ENCODE peak calls at places on chromosome X, in nine cellular contexts. One of them, this sample, is unnamed.

GRCh38 chrX:40155617-40156471 is 58.1 kb upstream of the BCOR start:
- DNase-seq in cardiac muscle cell: no peak
- DNase-seq in tibial artery: no peak
- DNase-seq in HL-60: no peak
- DNase-seq in CD8-positive, alpha-beta T cell: no peak
- DNase-seq in cardiac fibroblast: no peak
- DNase-seq in AG04450: no peak
- DNase-seq in IMR-90: no peak
- DNase-seq in prostate gland: no peak
- DNase-seq in this sample: no peak

GRCh38 chrX:40152173-40152705 is 54.5 kb upstream of the BCOR start:
- DNase-seq in cardiac muscle cell: no peak
- DNase-seq in tibial artery: peak; percentile 70
- DNase-seq in HL-60: no peak
- DNase-seq in CD8-positive, alpha-beta T cell: peak; percentile 61
- DNase-seq in cardiac fibroblast: no peak
- DNase-seq in AG04450: no peak
- DNase-seq in IMR-90: no peak
- DNase-seq in prostate gland: peak; percentile 46
- DNase-seq in this sample: no peak

GRCh38 chrX:68995386-68995779 is 166.6 kb downstream of the EFNB1 start:
- DNase-seq in cardiac muscle cell: no peak
- DNase-seq in tibial artery: no peak
- DNase-seq in HL-60: no peak
- DNase-seq in CD8-positive, alpha-beta T cell: no peak
- DNase-seq in cardiac fibroblast: no peak
- DNase-seq in AG04450: no peak
- DNase-seq in IMR-90: no peak
- DNase-seq in prostate gland: no peak
- DNase-seq in this sample: no peak

GRCh38 chrX:42119076-42119475 is 195.7 kb upstream of the CASK start:
- DNase-seq in cardiac muscle cell: peak; percentile 93
- DNase-seq in tibial artery: no peak
- DNase-seq in HL-60: no peak
- DNase-seq in CD8-positive, alpha-beta T cell: no peak
- DNase-seq in cardiac fibroblast: peak; percentile 90
- DNase-seq in AG04450: no peak
- DNase-seq in IMR-90: peak; percentile 72
- DNase-seq in prostate gland: peak; percentile 4
- DNase-seq in this sample: no peak

GRCh38 chrX:135170468-135170867 is 730 bp downstream of the CT55 start:
- DNase-seq in cardiac muscle cell: no peak
- DNase-seq in tibial artery: no peak
- DNase-seq in HL-60: no peak
- DNase-seq in CD8-positive, alpha-beta T cell: no peak
- DNase-seq in cardiac fibroblast: no peak
- DNase-seq in AG04450: no peak
- DNase-seq in IMR-90: no peak
- DNase-seq in prostate gland: no peak
- DNase-seq in this sample: no peak

GRCh38 chrX:68901512-68901911 is 72.7 kb downstream of the EFNB1 start:
- DNase-seq in cardiac muscle cell: no peak
- DNase-seq in tibial artery: no peak
- DNase-seq in HL-60: no peak
- DNase-seq in CD8-positive, alpha-beta T cell: no peak
- DNase-seq in cardiac fibroblast: no peak
- DNase-seq in AG04450: no peak
- DNase-seq in IMR-90: no peak
- DNase-seq in prostate gland: no peak
- DNase-seq in this sample: no peak

GRCh38 chrX:19709812-19710518 is 177.4 kb downstream of the SH3KBP1 start:
- DNase-seq in cardiac muscle cell: peak; percentile 68
- DNase-seq in tibial artery: no peak
- DNase-seq in HL-60: no peak
- DNase-seq in CD8-positive, alpha-beta T cell: no peak
- DNase-seq in cardiac fibroblast: peak; percentile 58
- DNase-seq in AG04450: no peak
- DNase-seq in IMR-90: peak; percentile 93
- DNase-seq in prostate gland: no peak
- DNase-seq in this sample: no peak

GRCh38 chrX:136204571-136204970 is 46.6 kb downstream of the MAP7D3 start:
- DNase-seq in cardiac muscle cell: peak; percentile 64
- DNase-seq in tibial artery: peak; percentile 67
- DNase-seq in HL-60: no peak
- DNase-seq in CD8-positive, alpha-beta T cell: no peak
- DNase-seq in cardiac fibroblast: peak; percentile 80
- DNase-seq in AG04450: no peak
- DNase-seq in IMR-90: peak; percentile 57
- DNase-seq in prostate gland: no peak
- DNase-seq in this sample: no peak

GRCh38 chrX:35728481-35728880 is 69.7 kb upstream of the MAGEB16 start:
- DNase-seq in cardiac muscle cell: no peak
- DNase-seq in tibial artery: no peak
- DNase-seq in HL-60: no peak
- DNase-seq in CD8-positive, alpha-beta T cell: no peak
- DNase-seq in cardiac fibroblast: no peak
- DNase-seq in AG04450: no peak
- DNase-seq in IMR-90: no peak
- DNase-seq in prostate gland: no peak
- DNase-seq in this sample: no peak

GRCh38 chrX:10582945-10583344 is 37.4 kb downstream of the MID1 start:
- DNase-seq in cardiac muscle cell: peak; percentile 60
- DNase-seq in tibial artery: no peak
- DNase-seq in HL-60: no peak
- DNase-seq in CD8-positive, alpha-beta T cell: no peak
- DNase-seq in cardiac fibroblast: peak; percentile 68
- DNase-seq in AG04450: no peak
- DNase-seq in IMR-90: peak; percentile 73
- DNase-seq in prostate gland: no peak
- DNase-seq in this sample: no peak

GRCh38 chrX:79601336-79602131 is 234.4 kb upstream of the ITM2A start:
- DNase-seq in cardiac muscle cell: no peak
- DNase-seq in tibial artery: no peak
- DNase-seq in HL-60: no peak
- DNase-seq in CD8-positive, alpha-beta T cell: no peak
- DNase-seq in cardiac fibroblast: no peak
- DNase-seq in AG04450: no peak
- DNase-seq in IMR-90: no peak
- DNase-seq in prostate gland: no peak
- DNase-seq in this sample: no peak

GRCh38 chrX:39716401-39716800 is 381.4 kb downstream of the BCOR start:
- DNase-seq in cardiac muscle cell: no peak
- DNase-seq in tibial artery: no peak
- DNase-seq in HL-60: no peak
- DNase-seq in CD8-positive, alpha-beta T cell: no peak
- DNase-seq in cardiac fibroblast: no peak
- DNase-seq in AG04450: no peak
- DNase-seq in IMR-90: no peak
- DNase-seq in prostate gland: no peak
- DNase-seq in this sample: no peak

GRCh38 chrX:83916525-83916924 is 55.6 kb downstream of the CYLC1 start:
- DNase-seq in cardiac muscle cell: no peak
- DNase-seq in tibial artery: no peak
- DNase-seq in HL-60: no peak
- DNase-seq in CD8-positive, alpha-beta T cell: no peak
- DNase-seq in cardiac fibroblast: no peak
- DNase-seq in AG04450: no peak
- DNase-seq in IMR-90: peak; percentile 11
- DNase-seq in prostate gland: no peak
- DNase-seq in this sample: no peak
- TF ChIP-seq CTCF in cardiac muscle cell: no peak
- TF ChIP-seq CTCF in tibial artery: peak; percentile 15
- TF ChIP-seq CTCF in HL-60: peak; percentile 14
- TF ChIP-seq CTCF in CD8-positive, alpha-beta T cell: no peak
- TF ChIP-seq CTCF in cardiac fibroblast: peak; percentile 38
- TF ChIP-seq CTCF in AG04450: peak; percentile 33
- TF ChIP-seq CTCF in IMR-90: peak; percentile 54
- TF ChIP-seq CTCF in prostate gland: no peak
- TF ChIP-seq CTCF in this sample: peak; percentile 66

GRCh38 chrX:107168712-107169111 is 37.5 kb downstream of the NUP62CL start:
- DNase-seq in cardiac muscle cell: no peak
- DNase-seq in tibial artery: no peak
- DNase-seq in HL-60: no peak
- DNase-seq in CD8-positive, alpha-beta T cell: no peak
- DNase-seq in cardiac fibroblast: no peak
- DNase-seq in AG04450: no peak
- DNase-seq in IMR-90: no peak
- DNase-seq in prostate gland: no peak
- DNase-seq in this sample: no peak

GRCh38 chrX:107168259-107168658 is 38.0 kb downstream of the NUP62CL start:
- DNase-seq in cardiac muscle cell: no peak
- DNase-seq in tibial artery: no peak
- DNase-seq in HL-60: no peak
- DNase-seq in CD8-positive, alpha-beta T cell: no peak
- DNase-seq in cardiac fibroblast: no peak
- DNase-seq in AG04450: no peak
- DNase-seq in IMR-90: no peak
- DNase-seq in prostate gland: no peak
- DNase-seq in this sample: no peak

GRCh38 chrX:107171369-107172102 is 34.7 kb downstream of the NUP62CL start:
- DNase-seq in cardiac muscle cell: no peak
- DNase-seq in tibial artery: no peak
- DNase-seq in HL-60: no peak
- DNase-seq in CD8-positive, alpha-beta T cell: no peak
- DNase-seq in cardiac fibroblast: no peak
- DNase-seq in AG04450: no peak
- DNase-seq in IMR-90: no peak
- DNase-seq in prostate gland: no peak
- DNase-seq in this sample: no peak

DNA sequence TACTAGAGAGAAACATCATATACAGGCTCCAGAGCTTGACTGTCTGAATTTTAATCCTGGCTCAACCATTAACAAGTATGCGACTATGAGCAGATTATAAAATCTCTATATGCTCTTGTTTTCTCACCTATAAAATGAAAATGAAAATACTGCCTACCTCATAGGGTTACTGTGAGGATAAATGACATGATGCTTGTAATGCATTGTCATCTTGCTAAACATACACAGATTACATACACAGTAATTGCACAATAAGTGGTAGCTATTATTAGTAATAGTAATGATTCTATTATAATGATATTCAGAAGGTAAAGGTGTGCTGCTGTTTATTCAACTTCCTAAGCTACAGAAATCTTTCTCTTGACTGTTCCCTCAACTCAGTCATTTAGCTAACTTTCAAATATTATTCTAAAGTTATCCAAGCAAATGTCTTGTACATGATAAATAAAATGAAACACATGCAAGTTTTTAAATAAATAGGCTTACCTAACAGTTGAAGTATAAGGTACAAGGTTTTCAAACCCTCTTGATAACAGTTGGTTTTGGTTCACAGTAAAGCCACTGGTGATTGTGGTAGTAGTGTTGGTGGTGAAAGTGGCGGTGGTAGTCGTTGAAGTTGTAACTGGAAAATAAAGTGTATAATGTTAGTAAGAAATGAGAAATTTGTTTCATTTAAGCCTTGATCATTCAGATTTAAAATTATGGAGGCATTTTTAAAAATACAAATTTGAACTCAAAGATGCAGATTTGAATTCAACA is 38.9 kb downstream of the NUP62CL start:
- DNase-seq in cardiac muscle cell: no peak
- DNase-seq in tibial artery: no peak
- DNase-seq in HL-60: no peak
- DNase-seq in CD8-positive, alpha-beta T cell: no peak
- DNase-seq in cardiac fibroblast: no peak
- DNase-seq in AG04450: no peak
- DNase-seq in IMR-90: no peak
- DNase-seq in prostate gland: no peak
- DNase-seq in this sample: no peak
- TF ChIP-seq CTCF in cardiac muscle cell: no peak
- TF ChIP-seq CTCF in tibial artery: no peak
- TF ChIP-seq CTCF in HL-60: no peak
- TF ChIP-seq CTCF in CD8-positive, alpha-beta T cell: no peak
- TF ChIP-seq CTCF in cardiac fibroblast: no peak
- TF ChIP-seq CTCF in AG04450: no peak
- TF ChIP-seq CTCF in IMR-90: no peak
- TF ChIP-seq CTCF in prostate gland: no peak
- TF ChIP-seq CTCF in this sample: no peak

DNA sequence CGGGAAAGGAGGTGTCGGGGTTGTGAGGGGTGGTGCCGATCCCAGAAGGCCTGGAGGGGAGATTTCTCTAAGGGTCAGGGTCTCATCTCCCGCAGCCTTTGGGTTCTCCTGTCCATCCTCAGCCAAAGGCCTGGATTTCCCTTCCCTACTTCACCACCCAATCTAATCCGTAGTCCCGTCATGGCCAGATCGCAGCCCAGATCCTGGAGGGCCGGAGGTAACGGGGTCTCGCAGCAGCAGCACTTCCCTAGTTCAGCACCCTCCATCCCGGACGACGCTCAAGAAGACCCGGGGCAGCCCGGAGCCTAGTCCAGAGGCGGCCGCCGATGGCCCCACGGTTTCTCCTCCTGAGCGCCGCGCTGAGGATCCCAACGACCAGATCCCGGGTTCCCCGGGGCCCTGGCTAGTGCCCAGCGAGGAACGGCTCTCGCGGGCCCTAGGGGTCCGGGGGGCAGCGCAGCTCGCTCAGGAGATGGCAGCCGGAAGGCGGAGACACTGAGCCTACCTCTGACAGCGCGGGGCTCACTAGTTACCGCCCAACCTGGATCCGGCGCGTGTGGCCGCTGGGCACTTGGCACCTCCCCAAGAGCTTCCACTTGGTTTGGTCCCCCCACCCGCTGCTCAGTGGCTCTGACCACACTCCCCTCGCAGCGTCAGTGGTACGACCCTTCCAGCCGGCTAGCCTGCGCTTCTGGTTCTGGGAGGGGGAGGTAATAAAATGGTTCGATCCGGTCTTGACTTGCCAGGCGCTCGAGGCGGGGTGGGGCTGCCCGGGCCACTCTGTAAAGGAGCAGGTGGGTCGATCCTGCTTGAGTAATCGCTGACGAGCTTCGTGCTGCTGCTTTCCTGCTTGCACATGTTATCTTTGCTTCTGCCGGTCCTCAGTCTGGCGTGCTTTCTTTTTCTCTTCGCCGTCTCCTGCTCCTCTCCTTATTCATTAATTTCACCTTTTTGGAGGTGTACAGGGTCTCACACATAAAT is 3.6 kb downstream of the MAGIX start:
- DNase-seq in cardiac muscle cell: peak; percentile 76
- DNase-seq in tibial artery: peak; percentile 92
- DNase-seq in HL-60: peak; percentile 91
- DNase-seq in CD8-positive, alpha-beta T cell: peak; percentile 68
- DNase-seq in cardiac fibroblast: peak; percentile 74
- DNase-seq in AG04450: no peak
- DNase-seq in IMR-90: peak; percentile 61
- DNase-seq in prostate gland: peak; percentile 88
- DNase-seq in this sample: peak; percentile 72
- TF ChIP-seq CTCF in cardiac muscle cell: no peak
- TF ChIP-seq CTCF in tibial artery: no peak
- TF ChIP-seq CTCF in HL-60: no peak
- TF ChIP-seq CTCF in CD8-positive, alpha-beta T cell: peak; percentile 25
- TF ChIP-seq CTCF in cardiac fibroblast: no peak
- TF ChIP-seq CTCF in AG04450: no peak
- TF ChIP-seq CTCF in IMR-90: no peak
- TF ChIP-seq CTCF in prostate gland: no peak
- TF ChIP-seq CTCF in this sample: peak; percentile 27

DNA sequence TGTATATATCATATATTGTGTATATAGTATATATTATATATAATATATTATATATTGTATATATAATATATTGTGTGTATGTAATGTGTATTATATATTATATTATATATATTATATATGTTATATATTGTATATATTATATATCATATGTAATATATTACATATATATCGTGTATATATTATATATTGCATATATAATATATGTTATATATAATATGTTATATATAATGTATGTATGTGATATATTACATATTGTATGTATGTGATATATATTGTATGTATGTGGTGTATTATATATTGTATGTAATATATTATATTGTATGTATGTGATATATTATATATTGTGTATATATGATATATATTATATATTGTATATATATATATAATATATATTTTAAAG is 30.5 kb downstream of the RAB40A start:
- DNase-seq in cardiac muscle cell: no peak
- DNase-seq in tibial artery: no peak
- DNase-seq in HL-60: no peak
- DNase-seq in CD8-positive, alpha-beta T cell: no peak
- DNase-seq in cardiac fibroblast: no peak
- DNase-seq in AG04450: no peak
- DNase-seq in IMR-90: no peak
- DNase-seq in prostate gland: no peak
- DNase-seq in this sample: no peak
- TF ChIP-seq CTCF in cardiac muscle cell: no peak
- TF ChIP-seq CTCF in tibial artery: no peak
- TF ChIP-seq CTCF in HL-60: no peak
- TF ChIP-seq CTCF in CD8-positive, alpha-beta T cell: no peak
- TF ChIP-seq CTCF in cardiac fibroblast: no peak
- TF ChIP-seq CTCF in AG04450: no peak
- TF ChIP-seq CTCF in IMR-90: no peak
- TF ChIP-seq CTCF in prostate gland: no peak
- TF ChIP-seq CTCF in this sample: no peak

This sample was measured in progenitor cell of endocrine pancreas.